ENCODE peak calls at places on chromosomes 12 and 14, in ten cellular contexts. V is tibial artery; H is naive B cell; E is spleen; X is endodermal cell; R is HTR-8/SVneo; K is activated CD8-positive, alpha-beta memory T cell treated with anti-CD3 and anti-CD28 coated beads for 4 hours; Q is GM12865; L is mucosa of gallbladder; M is activated CD4-positive, alpha-beta memory T cell treated with anti-CD3 and anti-CD28 coated beads for 36 hours. W is an unnamed sample.

GRCh38 chr12:45343269-45344051 is 127.6 kb downstream of the ANO6 start:
- DNase-seq in V (no peak), H (no peak), E (no peak), X (no peak), R (peak), K (no peak), Q (no peak), L (no peak), M (no peak), W (peak)

GRCh38 chr14:96564389-96564788 is 62.2 kb downstream of the PAPOLA start:
- DNase-seq in V (no peak), H (no peak), E (no peak), X (no peak), R (no peak), K (no peak), Q (no peak), L (no peak), M (no peak), W (no peak)

GRCh38 chr12:112716099-112717093 is 75.2 kb upstream of the RPH3A start:
- DNase-seq in V (no peak), H (no peak), E (no peak), X (peak), R (peak), K (no peak), Q (peak), L (no peak), M (no peak), W (peak)

GRCh38 chr12:65742481-65742971 is 81.8 kb upstream of the HMGA2 start:
- DNase-seq in V (no peak), H (no peak), E (no peak), X (no peak), R (no peak), K (no peak), Q (no peak), L (no peak), M (no peak), W (peak)

GRCh38 chr14:89503458-89503996 is 86.5 kb upstream of the FOXN3 start:
- DNase-seq in V (no peak), H (no peak), E (peak), X (no peak), R (no peak), K (no peak), Q (peak), L (no peak), M (no peak), W (no peak)

GRCh38 chr14:87492556-87492955 is 500.4 kb downstream of the GALC start:
- DNase-seq in V (no peak), H (no peak), E (no peak), X (no peak), R (no peak), K (no peak), Q (no peak), L (no peak), M (no peak), W (no peak)

GRCh38 chr12:31016057-31016456 is 57.6 kb upstream of the DDX11 start:
- DNase-seq in V (peak), H (no peak), E (peak), X (peak), R (no peak), K (no peak), Q (no peak), L (no peak), M (no peak), W (no peak)

GRCh38 chr14:106276326-106277267 is 750.2 kb downstream of the TMEM121 start:
- DNase-seq in V (no peak), H (no peak), E (no peak), X (no peak), R (no peak), K (no peak), Q (no peak), L (no peak), M (peak), W (no peak)

GRCh38 chr12:112294793-112295192 is 87.4 kb downstream of the HECTD4 start:
- DNase-seq in V (no peak), H (no peak), E (no peak), X (no peak), R (no peak), K (no peak), Q (no peak), L (no peak), M (no peak), W (no peak)

GRCh38 chr12:56565510-56566101 is 44.0 kb downstream of the RBMS2 start:
- DNase-seq in V (peak), H (no peak), E (peak), X (peak), R (no peak), K (no peak), Q (peak), L (peak), M (peak), W (peak)

GRCh38 chr12:95591731-95592130 is 40.5 kb upstream of the USP44 start:
- DNase-seq in V (no peak), H (no peak), E (no peak), X (no peak), R (no peak), K (no peak), Q (no peak), L (no peak), M (no peak), W (no peak)

GRCh38 chr14:53180272-53181221 is 27.4 kb upstream of the DDHD1 start:
- DNase-seq in V (no peak), H (no peak), E (no peak), X (peak), R (no peak), K (peak), Q (peak), L (no peak), M (peak), W (peak)

GRCh38 chr12:128933039-128933438 is 79.8 kb downstream of the GLT1D1 start:
- DNase-seq in V (no peak), H (no peak), E (peak), X (no peak), R (no peak), K (no peak), Q (no peak), L (no peak), M (no peak), W (no peak)

GRCh38 chr12:12779529-12779928 is 5.9 kb upstream of the APOLD1 start:
- DNase-seq in V (no peak), H (no peak), E (no peak), X (no peak), R (no peak), K (no peak), Q (no peak), L (no peak), M (no peak), W (no peak)

GRCh38 chr12:5267603-5268423 is 164.1 kb upstream of the NTF3 start:
- DNase-seq in V (no peak), H (no peak), E (no peak), X (peak), R (no peak), K (no peak), Q (no peak), L (no peak), M (no peak), W (peak)

GRCh38 chr12:59031313-59031712 is 111.0 kb upstream of the LRIG3 start:
- DNase-seq in V (no peak), H (no peak), E (no peak), X (no peak), R (no peak), K (no peak), Q (peak), L (no peak), M (no peak), W (no peak)

GRCh38 chr14:31286456-31287293 is 79.1 kb upstream of the HECTD1 start:
- DNase-seq in V (no peak), H (no peak), E (no peak), X (peak), R (no peak), K (no peak), Q (peak), L (no peak), M (peak), W (peak)

GRCh38 chr14:81435048-81435577 is 35.0 kb upstream of the STON2 start:
- DNase-seq in V (no peak), H (no peak), E (no peak), X (no peak), R (no peak), K (no peak), Q (no peak), L (no peak), M (no peak), W (no peak)

GRCh38 chr12:5470221-5470620 is 38.3 kb downstream of the NTF3 start:
- DNase-seq in V (no peak), H (no peak), E (no peak), X (no peak), R (no peak), K (no peak), Q (no peak), L (no peak), M (no peak), W (no peak)

GRCh38 chr12:70543444-70543843 is 93.8 kb downstream of the PTPRB start:
- DNase-seq in V (no peak), H (no peak), E (no peak), X (peak), R (peak), K (no peak), Q (no peak), L (no peak), M (no peak), W (peak)

GRCh38 chr14:91323671-91324605 is 79.4 kb upstream of the GPR68 start:
- DNase-seq in V (peak), H (peak), E (peak), X (peak), R (peak), K (peak), Q (peak), L (peak), M (peak), W (peak)

GRCh38 chr14:24398298-24398942 is 383 bp upstream of the NYNRIN start:
- DNase-seq in V (no peak), H (no peak), E (no peak), X (peak), R (no peak), K (no peak), Q (no peak), L (no peak), M (no peak), W (peak)

GRCh38 chr12:65536876-65537661 is 258.6 kb downstream of the MSRB3 start:
- DNase-seq in V (peak), H (no peak), E (no peak), X (no peak), R (peak), K (no peak), Q (peak), L (peak), M (no peak), W (peak)

GRCh38 chr12:122848471-122849351 is 13.5 kb downstream of the HIP1R start:
- DNase-seq in V (no peak), H (no peak), E (no peak), X (peak), R (no peak), K (no peak), Q (no peak), L (no peak), M (no peak), W (no peak)

GRCh38 chr12:69430942-69431603 is 39.1 kb upstream of the FRS2 start:
- DNase-seq in V (no peak), H (no peak), E (no peak), X (no peak), R (no peak), K (no peak), Q (no peak), L (no peak), M (no peak), W (no peak)